ENCODE peak calls at places on chromosomes 6 and 20, in seven cellular contexts. U is H1, P is IMR-90, G is PC-3, C is breast epithelium, R is HepG2, X is OCI-LY7. K is an unnamed sample.

GRCh38 chr20:17849901-17850673 is 118.5 kb downstream of the SNX5 start:
- DNase-seq in R (peak), X (no peak), P (peak), C (no peak), U (no peak), G (peak), K (peak)

GRCh38 chr6:152428126-152428525 is 209.0 kb downstream of the SYNE1 start:
- DNase-seq in G (no peak), C (no peak), R (no peak), X (no peak), P (peak), U (peak), K (no peak)

GRCh38 chr20:50982372-50982771 is 23.8 kb downstream of the MOCS3 start:
- DNase-seq in G (peak), P (peak), R (peak), C (peak), U (no peak), X (no peak), K (no peak)

GRCh38 chr6:51678905-51679620 is 408.4 kb downstream of the PKHD1 start:
- DNase-seq in P (no peak), U (no peak), X (no peak), C (no peak), R (no peak), G (peak), K (no peak)

GRCh38 chr6:151018911-151019795 is 153.7 kb downstream of the MTHFD1L start:
- DNase-seq in U (no peak), C (no peak), G (no peak), R (no peak), P (no peak), X (no peak), K (no peak)

GRCh38 chr20:58511364-58511763 is 3.8 kb downstream of the APCDD1L start:
- DNase-seq in X (no peak), P (peak), C (no peak), R (no peak), G (no peak), U (no peak), K (no peak)

GRCh38 chr20:12699374-12700228 is 309.2 kb upstream of the SPTLC3 start:
- DNase-seq in G (no peak), X (no peak), R (no peak), C (no peak), U (no peak), P (no peak), K (no peak)

GRCh38 chr6:26328265-26328844 is 36.6 kb upstream of the BTN3A2 start:
- DNase-seq in P (no peak), X (peak), C (no peak), U (no peak), R (no peak), G (no peak), K (no peak)

GRCh38 chr6:29107758-29108157 is at the start of gene OR2J3:
- DNase-seq in P (no peak), R (no peak), C (no peak), X (no peak), U (no peak), G (no peak), K (no peak)

GRCh38 chr6:65728879-65729479 is 22.0 kb upstream of the EYS start:
- DNase-seq in P (no peak), U (no peak), C (no peak), G (no peak), X (no peak), R (no peak), K (no peak)

GRCh38 chr6:43851204-43851855 is 81.3 kb downstream of the VEGFA start:
- DNase-seq in P (peak), R (peak), C (no peak), U (no peak), X (no peak), G (no peak), K (no peak)

GRCh38 chr20:58839474-58839874 is 11.2 kb downstream of the GNAS-AS1 start:
- DNase-seq in C (no peak), P (peak), R (peak), U (no peak), G (peak), X (peak), K (no peak)

GRCh38 chr6:5619249-5619648 is 357.9 kb downstream of the FARS2 start:
- DNase-seq in C (no peak), U (no peak), X (peak), P (no peak), G (no peak), R (no peak), K (no peak)

GRCh38 chr20:54668271-54669053 is 193.1 kb downstream of the DOK5 start:
- DNase-seq in C (no peak), R (peak), P (peak), U (no peak), X (peak), G (peak), K (no peak)

GRCh38 chr6:142695016-142695415 is 250.0 kb downstream of the HIVEP2 start:
- DNase-seq in X (no peak), R (no peak), C (no peak), G (no peak), U (no peak), P (peak), K (no peak)

DNA sequence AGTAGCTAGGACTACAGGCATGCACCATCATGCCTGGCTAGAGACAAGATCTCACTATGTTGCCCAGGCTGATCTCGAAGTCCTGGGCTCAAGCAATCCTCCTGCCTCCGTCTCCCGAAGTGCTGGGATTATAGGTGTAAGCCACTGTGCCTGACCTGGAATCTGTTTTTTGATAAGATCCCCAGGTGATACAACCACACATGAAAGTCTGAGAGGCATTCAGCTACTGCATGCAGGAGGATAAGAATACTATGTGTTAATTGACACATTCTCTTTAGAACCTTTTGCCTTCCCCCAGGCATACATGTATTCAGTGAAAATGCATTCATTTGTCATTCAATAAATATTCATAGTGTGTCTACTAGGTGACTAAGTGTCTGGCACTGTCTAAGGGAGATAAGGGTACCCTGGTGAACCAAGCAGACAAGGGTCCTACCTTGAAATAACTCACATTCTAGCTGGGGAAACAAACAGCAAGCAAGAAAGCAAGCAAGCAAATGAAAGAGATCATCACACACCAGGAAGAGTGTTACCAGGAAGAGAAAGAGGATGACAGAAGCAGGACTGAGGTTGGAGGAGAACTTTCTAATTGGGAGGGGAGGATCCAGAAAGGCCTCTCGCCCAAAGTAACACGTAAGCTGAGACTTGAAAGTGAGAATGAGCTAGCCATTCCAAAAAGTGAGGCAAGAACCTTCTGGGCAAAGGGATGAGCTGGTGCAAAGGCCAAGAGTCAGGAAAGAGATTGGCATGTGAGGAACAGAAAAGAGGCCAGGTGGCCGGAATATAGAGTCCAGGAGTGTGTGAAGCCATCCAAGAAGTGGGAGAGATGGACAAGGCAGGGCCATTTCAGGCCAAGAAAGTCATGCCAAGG is 6.5 kb downstream of the GFOD1 start:
- DNase-seq in R (no peak), C (no peak), X (no peak), U (no peak), P (no peak), G (peak), K (no peak)
- H3K27ac ChIP-seq in R (no peak), C (no peak), X (peak), U (no peak), P (no peak), G (no peak), K (no peak)

GRCh38 chr6:109238405-109238804 is 143.1 kb downstream of the CEP57L1 start:
- DNase-seq in C (no peak), X (no peak), R (no peak), G (no peak), P (no peak), U (no peak), K (no peak)

GRCh38 chr6:109237986-109238329 is 142.7 kb downstream of the CEP57L1 start:
- DNase-seq in U (no peak), C (no peak), P (no peak), R (no peak), X (no peak), G (no peak), K (no peak)

GRCh38 chr6:109235639-109236038 is 140.3 kb downstream of the CEP57L1 start:
- DNase-seq in U (no peak), G (no peak), C (no peak), R (no peak), P (no peak), X (no peak), K (no peak)

GRCh38 chr6:109236140-109237081 is 141.1 kb downstream of the CEP57L1 start:
- DNase-seq in G (no peak), X (peak), U (peak), P (no peak), R (peak), C (no peak), K (no peak)

GRCh38 chr6:109237082-109237985 is 142.0 kb downstream of the CEP57L1 start:
- DNase-seq in C (no peak), X (no peak), R (no peak), U (no peak), G (peak), P (no peak), K (no peak)
- H3K4me3 ChIP-seq in C (no peak), X (no peak), R (no peak), U (no peak), G (no peak), P (no peak), K (no peak)

GRCh38 chr20:32360333-32360634 is 2.2 kb downstream of the ASXL1 start:
- DNase-seq in P (no peak), C (no peak), G (no peak), X (no peak), R (no peak), U (no peak), K (no peak)

GRCh38 chr20:32358632-32358882 is 426 bp downstream of the ASXL1 start:
- DNase-seq in U (no peak), G (no peak), X (no peak), P (no peak), C (no peak), R (no peak), K (peak)

GRCh38 chr20:32357869-32358631 is at the start of gene ASXL1:
- DNase-seq in R (peak), X (peak), U (peak), C (peak), G (peak), P (peak), K (peak)

GRCh38 chr20:32358883-32359632 is 927 bp downstream of the ASXL1 start:
- DNase-seq in C (peak), G (peak), P (peak), X (peak), U (peak), R (peak), K (peak)

DNA sequence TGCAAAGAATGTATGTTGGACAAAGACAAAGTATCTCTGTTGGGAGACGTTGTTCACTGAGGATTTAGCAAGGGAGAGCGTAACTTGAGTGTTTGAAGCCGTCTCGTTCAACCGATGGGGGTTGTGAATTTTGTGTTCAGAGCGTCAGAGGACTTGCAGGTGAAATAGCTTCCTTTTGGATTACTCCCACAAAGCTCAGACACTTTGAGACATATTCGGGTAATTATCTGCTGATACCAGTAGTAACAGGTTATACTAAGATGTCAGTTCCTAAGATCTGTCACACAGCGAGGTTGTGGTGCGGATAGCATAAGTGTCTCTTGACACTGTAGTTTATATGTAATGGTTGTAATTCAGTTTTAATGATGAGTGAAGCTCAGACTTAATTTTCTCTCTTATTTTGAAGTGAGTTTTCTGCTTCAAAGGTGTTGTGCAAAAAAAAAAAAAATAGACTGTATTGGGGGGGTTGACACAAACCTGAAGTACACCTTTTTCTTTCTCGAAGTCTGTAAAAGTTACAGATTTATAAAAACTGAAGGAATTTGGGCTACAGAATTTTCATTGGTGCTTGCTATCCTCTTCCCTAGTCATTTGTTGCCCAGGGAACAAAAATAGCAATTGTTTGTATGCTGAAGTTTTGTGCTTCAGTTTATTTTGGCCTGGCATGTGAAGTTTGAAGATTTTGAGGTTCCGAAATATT is 1.7 kb downstream of the ASXL1 start:
- DNase-seq in R (no peak), P (peak), X (peak), C (no peak), U (no peak), G (no peak), K (no peak)
- H3K27ac ChIP-seq in R (peak), P (peak), X (peak), C (peak), U (no peak), G (peak), K (peak)

DNA sequence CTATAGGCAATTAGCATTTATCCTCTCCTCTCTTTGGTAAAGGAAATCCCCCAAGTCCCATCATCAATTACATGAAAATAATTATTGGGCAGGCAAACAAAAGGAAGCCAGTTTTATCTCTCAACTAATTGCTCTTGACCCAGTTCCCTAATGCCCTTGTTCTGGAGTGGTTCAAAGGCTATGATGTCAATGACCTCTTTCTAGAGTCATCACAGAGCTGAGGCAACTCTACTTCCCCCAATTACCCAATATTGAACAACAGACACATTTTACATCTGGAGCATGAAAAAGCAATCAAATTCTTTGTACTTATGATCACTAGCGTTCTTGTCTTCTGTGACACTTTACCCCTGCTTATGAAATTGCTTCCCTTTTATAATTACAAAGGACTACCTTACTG is 43.5 kb downstream of the NT5E start:
- DNase-seq in C (no peak), R (no peak), X (no peak), U (no peak), G (no peak), P (no peak), K (no peak)
- H3K4me3 ChIP-seq in C (no peak), R (no peak), X (no peak), U (no peak), G (no peak), P (no peak), K (no peak)

DNA sequence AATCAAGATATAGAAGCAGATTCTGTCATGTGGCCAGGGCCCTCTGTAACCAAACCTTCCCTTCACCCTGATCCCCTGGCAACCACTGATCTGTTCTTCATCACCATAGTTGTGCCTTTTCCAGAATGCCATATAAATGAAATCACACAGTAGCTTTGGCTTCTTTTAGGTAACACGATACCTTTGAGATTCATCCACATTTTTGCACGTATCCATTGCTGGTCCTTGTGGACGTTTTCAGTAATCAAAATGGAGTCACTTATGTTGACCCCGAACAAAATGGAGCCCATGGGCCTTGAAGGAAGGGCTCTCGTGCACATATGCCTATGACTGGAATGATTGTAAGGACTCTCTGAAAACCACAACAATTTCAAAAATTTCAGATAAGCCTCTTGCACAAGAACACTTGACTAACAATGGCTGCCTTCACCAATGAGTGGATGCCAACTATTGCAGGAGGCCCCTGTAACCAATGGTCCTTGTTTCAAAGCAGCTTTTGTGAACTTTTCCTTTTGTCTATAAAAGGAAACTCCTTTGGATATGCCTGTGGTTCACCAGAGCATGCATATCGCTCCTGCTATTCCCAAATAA is 84.3 kb upstream of the RALY start:
- DNase-seq in C (no peak), G (peak), P (peak), U (no peak), X (no peak), R (peak), K (no peak)
- H3K27ac ChIP-seq in C (no peak), G (no peak), P (peak), U (no peak), X (peak), R (peak), K (peak)

GRCh38 chr6:85451586-85452306 is 1.9 kb downstream of the NT5E start:
- DNase-seq in G (no peak), U (no peak), P (no peak), R (peak), C (no peak), X (no peak), K (no peak)
- H3K4me3 ChIP-seq in G (peak), U (no peak), P (peak), R (peak), C (peak), X (no peak), K (peak)

K was measured in coronary artery.